ENCODE peak calls at places on chromosomes 16 and 17, in four cellular contexts. E, Z, Q and V are unnamed samples.

GRCh38 chr17:71764507-71764906 is 356.3 kb upstream of the SOX9 start:
- DNase-seq in E (no peak), Q (no peak), Z (peak), V (no peak)

GRCh38 chr16:54466233-54466632 is 179.6 kb upstream of the IRX3 start:
- DNase-seq in Q (no peak), Z (no peak), E (no peak), V (no peak)

GRCh38 chr16:85370543-85370880 is 242.6 kb upstream of the GSE1 start:
- DNase-seq in Z (no peak), E (no peak), Q (no peak), V (no peak)

GRCh38 chr17:31148205-31148604 is 53.4 kb downstream of the NF1 start:
- DNase-seq in Z (no peak), Q (no peak), E (peak), V (no peak)

GRCh38 chr16:89374393-89374948 is 115.9 kb downstream of the ANKRD11 start:
- DNase-seq in Q (no peak), E (peak), Z (no peak), V (no peak)

GRCh38 chr16:11356573-11357331 is 11.5 kb downstream of the RMI2 start:
- DNase-seq in E (peak), Q (peak), Z (peak), V (peak)

GRCh38 chr17:76496464-76496863 is 4.8 kb downstream of the RHBDF2 start:
- DNase-seq in Z (no peak), Q (no peak), E (no peak), V (no peak)

GRCh38 chr17:79082311-79083190 is 7.9 kb downstream of the ENGASE start:
- DNase-seq in Q (peak), E (peak), Z (peak), V (no peak)

GRCh38 chr17:50845260-50846147 is 10.1 kb downstream of the WFIKKN2 start:
- DNase-seq in E (peak), Q (no peak), Z (no peak), V (no peak)

GRCh38 chr17:72184805-72185204 is 64.0 kb downstream of the SOX9 start:
- DNase-seq in Q (no peak), E (peak), Z (no peak), V (no peak)

GRCh38 chr16:88673685-88674398 is 11.0 kb upstream of the MVD start:
- DNase-seq in Z (no peak), Q (no peak), E (no peak), V (no peak)

GRCh38 chr16:3819741-3820724 is 60.5 kb downstream of the CREBBP start:
- DNase-seq in Z (peak), Q (peak), E (peak), V (no peak)

GRCh38 chr17:48427598-48427997 is 2.4 kb downstream of the SKAP1 start:
- DNase-seq in Q (peak), E (no peak), Z (no peak), V (no peak)

GRCh38 chr17:2054262-2054739 is 602 bp upstream of the HIC1 start:
- DNase-seq in E (peak), Q (peak), Z (no peak), V (no peak)

GRCh38 chr17:80374732-80375118 is 40.2 kb upstream of the ENDOV start:
- DNase-seq in Q (no peak), Z (no peak), E (no peak), V (no peak)

GRCh38 chr17:57985675-57985974 is 2.4 kb downstream of the VEZF1 start:
- DNase-seq in Q (no peak), E (peak), Z (peak), V (no peak)